ENCODE peak calls at places on chromosomes 6 and 20, in eight cellular contexts. B is kidney tubule cell, R is H9, V is NCI-H460, Z is COR-L47, I is NCI-H1694 treated with DMSO at 0.1 percent for 48 hours, Y is astrocyte of the spinal cord, Q is H54. U is an unnamed sample.

GRCh38 chr6:80523029-80523428 is 416.6 kb downstream of the BCKDHB start:
- DNase-seq in B (no peak), R (no peak), V (no peak), Z (no peak), I (no peak), Y (peak; percentile 33), Q (no peak), U (no peak)

GRCh38 chr6:20137837-20138236 is 74.4 kb downstream of the MBOAT1 start:
- DNase-seq in B (no peak), R (no peak), V (no peak), Z (no peak), I (no peak), Y (no peak), Q (no peak), U (no peak)

GRCh38 chr6:108739496-108740330 is 108.5 kb upstream of the ARMC2 start:
- DNase-seq in B (peak; percentile 42), R (no peak), V (no peak), Z (no peak), I (no peak), Y (peak; percentile 20), Q (no peak), U (no peak)

GRCh38 chr20:10271470-10272219 is 53.0 kb downstream of the SNAP25 start:
- DNase-seq in B (no peak), R (no peak), V (no peak), Z (no peak), I (no peak), Y (peak; percentile 22), Q (no peak), U (no peak)

GRCh38 chr20:63635431-63636141 is 8.7 kb upstream of the GMEB2 start:
- DNase-seq in B (no peak), R (no peak), V (no peak), Z (no peak), I (no peak), Y (no peak), Q (no peak), U (no peak)

GRCh38 chr6:21026576-21027273 is 492.5 kb downstream of the CDKAL1 start:
- DNase-seq in B (peak; percentile 84), R (no peak), V (no peak), Z (no peak), I (no peak), Y (peak; percentile 52), Q (no peak), U (no peak)

GRCh38 chr6:16585805-16586204 is 175.5 kb downstream of the ATXN1 start:
- DNase-seq in B (peak; percentile 20), R (no peak), V (no peak), Z (no peak), I (no peak), Y (no peak), Q (no peak), U (no peak)

GRCh38 chr6:80366721-80367120 is 260.2 kb downstream of the BCKDHB start:
- DNase-seq in B (peak; percentile 41), R (no peak), V (no peak), Z (peak; percentile 38), I (peak; percentile 51), Y (peak; percentile 62), Q (no peak), U (no peak)

GRCh38 chr20:49160057-49160929 is 27.8 kb downstream of the STAU1 start:
- DNase-seq in B (no peak), R (no peak), V (no peak), Z (no peak), I (no peak), Y (no peak), Q (no peak), U (no peak)

GRCh38 chr6:107230024-107230423 is 114.7 kb upstream of the BEND3 start:
- DNase-seq in B (no peak), R (no peak), V (no peak), Z (no peak), I (no peak), Y (no peak), Q (no peak), U (no peak)

GRCh38 chr20:40110241-40110910 is 578.7 kb downstream of the MAFB start:
- DNase-seq in B (no peak), R (no peak), V (no peak), Z (no peak), I (no peak), Y (no peak), Q (no peak), U (no peak)

GRCh38 chr20:50689864-50690263 is 1.5 kb downstream of the RIPOR3 start:
- DNase-seq in B (no peak), R (no peak), V (no peak), Z (no peak), I (no peak), Y (no peak), Q (peak; percentile 28), U (no peak)

GRCh38 chr20:57672164-57672563 is 37.7 kb downstream of the PMEPA1 start:
- DNase-seq in B (no peak), R (no peak), V (no peak), Z (no peak), I (no peak), Y (peak; percentile 62), Q (no peak), U (no peak)